ENCODE peak calls at places on chromosomes 6 and 20, in seven cellular contexts. A, B, W, Y, U, T and D are unnamed samples.
A peak's percentile ranks its signal among the peaks of the same experiment; 100 is the strongest.

GRCh38 chr6:128508588-128509296 is 11.7 kb downstream of the PTPRK start:
- DNase-seq in B (no peak), T (no peak), Y (no peak), W (peak; percentile 63), A (peak; percentile 93), U (peak; percentile 93), D (no peak)

GRCh38 chr6:36351152-36351571 is 14.5 kb upstream of the BNIP5 start:
- DNase-seq in T (no peak), U (no peak), B (no peak), Y (no peak), W (peak; percentile 48), A (peak; percentile 46), D (no peak)

GRCh38 chr6:42021847-42022754 is 28.2 kb upstream of the TAF8 start:
- DNase-seq in W (no peak), T (no peak), B (no peak), A (no peak), Y (no peak), U (no peak), D (no peak)

GRCh38 chr6:6746334-6746969 is 157.9 kb downstream of the LY86 start:
- DNase-seq in U (peak; percentile 68), B (no peak), T (no peak), A (peak; percentile 67), W (no peak), Y (no peak), D (no peak)

GRCh38 chr6:83536034-83536646 is 23.8 kb downstream of the PRSS35 start:
- DNase-seq in B (no peak), U (peak; percentile 40), A (peak; percentile 53), W (peak; percentile 59), Y (peak; percentile 46), T (peak; percentile 60), D (peak; percentile 73)

GRCh38 chr6:99588618-99589289 is 17.9 kb upstream of the PRDM13 start:
- DNase-seq in Y (peak; percentile 65), T (peak; percentile 92), B (peak; percentile 81), A (peak; percentile 59), W (peak; percentile 62), U (peak; percentile 58), D (peak; percentile 91)

GRCh38 chr6:18990313-18990978 is 603.3 kb downstream of the RNF144B start:
- DNase-seq in B (peak; percentile 69), A (peak; percentile 20), T (peak; percentile 91), W (peak; percentile 38), Y (peak; percentile 74), U (peak; percentile 16), D (peak; percentile 91)

GRCh38 chr6:140043357-140043756 is 668.9 kb upstream of the CITED2 start:
- DNase-seq in Y (no peak), B (no peak), W (no peak), U (peak; percentile 85), T (no peak), A (peak; percentile 96), D (no peak)

GRCh38 chr6:40725390-40725789 is 138.2 kb upstream of the LRFN2 start:
- DNase-seq in A (no peak), B (no peak), U (no peak), T (no peak), Y (no peak), W (no peak), D (no peak)

GRCh38 chr6:81214414-81215091 is 537.9 kb downstream of the TENT5A start:
- DNase-seq in U (no peak), W (no peak), Y (no peak), T (peak; percentile 26), A (no peak), B (no peak), D (no peak)

GRCh38 chr6:168099201-168100010 is 20.4 kb upstream of the FRMD1 start:
- DNase-seq in A (no peak), Y (no peak), T (peak; percentile 65), W (no peak), B (no peak), U (peak; percentile 25), D (peak; percentile 69)

GRCh38 chr6:168347053-168347452 is 27.5 kb upstream of the DACT2 start:
- DNase-seq in A (no peak), B (no peak), T (no peak), W (no peak), Y (no peak), U (no peak), D (no peak)

GRCh38 chr6:141677598-141678211 is 455.0 kb upstream of the GJE1 start:
- DNase-seq in B (no peak), A (peak; percentile 47), U (peak; percentile 51), Y (peak; percentile 9), T (no peak), W (no peak), D (peak; percentile 62)

GRCh38 chr6:139881728-139882211 is 507.3 kb upstream of the CITED2 start:
- DNase-seq in Y (no peak), B (no peak), W (no peak), U (peak; percentile 50), T (peak; percentile 53), A (peak; percentile 53), D (peak; percentile 83)

GRCh38 chr20:47406849-47407682 is 50.6 kb upstream of the ZMYND8 start:
- DNase-seq in W (no peak), A (peak; percentile 45), Y (no peak), T (no peak), U (no peak), B (no peak), D (no peak)

GRCh38 chr20:54048489-54048888 is 21.9 kb downstream of the BCAS1 start:
- DNase-seq in Y (no peak), U (no peak), A (no peak), B (no peak), T (no peak), W (no peak), D (no peak)

GRCh38 chr6:3324262-3324942 is 65.7 kb downstream of the PSMG4 start:
- DNase-seq in Y (no peak), W (peak; percentile 14), B (no peak), U (peak; percentile 75), T (no peak), A (peak; percentile 97), D (no peak)

GRCh38 chr20:48285656-48286055 is 500.4 kb upstream of the SULF2 start:
- DNase-seq in U (no peak), A (no peak), B (no peak), W (no peak), T (no peak), Y (no peak), D (no peak)

DNA sequence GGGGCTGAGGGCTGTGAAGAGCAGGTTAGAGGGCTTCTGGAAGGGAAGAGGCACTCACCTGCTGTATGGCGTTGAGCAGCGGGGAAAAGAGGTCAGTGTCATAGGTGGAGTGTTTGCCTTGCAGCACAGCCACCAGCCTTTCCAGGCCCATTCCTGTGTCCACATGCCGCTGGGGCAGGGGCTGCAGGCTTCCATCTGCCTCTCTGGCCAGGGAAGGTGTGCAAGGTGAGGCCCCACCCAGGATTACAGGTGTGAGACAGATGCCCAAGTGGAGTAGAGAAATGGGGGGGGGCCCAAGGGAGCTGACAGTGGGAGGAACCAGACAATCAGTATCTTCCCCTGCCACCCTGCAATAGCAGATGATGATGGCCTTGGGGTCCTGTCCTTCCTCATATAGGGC is 2.9 kb downstream of the AARS2 start:
- DNase-seq in B (no peak), Y (no peak), T (no peak), W (no peak), U (no peak), A (no peak), D (no peak)
- H3K4ac ChIP-seq in B (no peak overlapping the region), Y (no peak overlapping the region), T (no peak overlapping the region), W (no peak overlapping the region), U (no peak overlapping the region), A (no peak overlapping the region), D (no peak overlapping the region)

GRCh38 chr20:63819224-63819917 is 11.7 kb downstream of the ZBTB46 start:
- DNase-seq in B (no peak), A (peak; percentile 45), T (no peak), U (no peak), Y (no peak), W (no peak), D (peak; percentile 28)
- H2AK5ac ChIP-seq in B (no peak overlapping the region), A (peak overlapping the region; percentile 43), T (no peak overlapping the region), U (no peak overlapping the region), Y (no peak overlapping the region), W (no peak overlapping the region), D (no peak overlapping the region)

GRCh38 chr20:35305682-35306556 is 13.7 kb upstream of the FAM83C start:
- DNase-seq in A (peak; percentile 100), W (peak; percentile 98), B (no peak), Y (no peak), U (peak; percentile 100), T (no peak), D (peak; percentile 75)
- H2BK5ac ChIP-seq in A (peak overlapping the region; percentile 94), W (peak overlapping the region; percentile 28), B (no peak overlapping the region), Y (no peak overlapping the region), U (peak overlapping the region; percentile 99), T (no peak overlapping the region), D (no peak overlapping the region)

DNA sequence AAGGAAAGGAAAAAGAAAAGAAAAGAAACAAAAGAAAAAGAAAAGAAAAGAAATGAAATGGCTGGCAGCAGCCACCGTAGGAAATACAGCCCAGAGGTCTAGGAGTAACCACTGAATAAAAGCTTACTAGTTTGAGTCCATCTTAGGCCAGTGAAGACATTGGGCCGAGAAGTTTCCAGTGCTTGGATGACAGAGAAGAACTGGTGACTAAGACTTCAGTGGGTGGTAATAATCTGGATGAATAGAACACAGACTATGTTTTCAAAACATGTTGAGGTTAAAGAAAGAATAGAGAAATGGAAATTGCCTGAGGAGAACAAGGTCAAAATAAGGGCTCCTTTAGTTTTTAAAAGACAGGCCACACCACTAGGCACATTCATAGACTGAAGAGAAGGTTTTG is 198.8 kb downstream of the ATXN1 start:
- DNase-seq in A (peak; percentile 52), U (peak; percentile 10), T (no peak), B (no peak), Y (no peak), W (no peak), D (no peak)
- H3K4ac ChIP-seq in A (no peak overlapping the region), U (no peak overlapping the region), T (no peak overlapping the region), B (no peak overlapping the region), Y (no peak overlapping the region), W (no peak overlapping the region), D (no peak overlapping the region)

GRCh38 chr20:24461848-24462247 is 7.6 kb upstream of the SYNDIG1 start:
- DNase-seq in A (no peak), T (no peak), B (no peak), W (no peak), Y (no peak), U (no peak), D (no peak)
- H2AK5ac ChIP-seq in A (no peak overlapping the region), T (no peak overlapping the region), B (peak overlapping the region; percentile 1), W (no peak overlapping the region), Y (peak overlapping the region; percentile 72), U (no peak overlapping the region), D (no peak overlapping the region)

GRCh38 chr20:33028875-33029274 is 2.6 kb upstream of the BPIFB6 start:
- DNase-seq in U (no peak), W (no peak), B (no peak), A (no peak), T (no peak), Y (no peak), D (no peak)
- H2BK5ac ChIP-seq in U (no peak overlapping the region), W (no peak overlapping the region), B (no peak overlapping the region), A (no peak overlapping the region), T (no peak overlapping the region), Y (peak overlapping the region; percentile 11), D (no peak overlapping the region)

GRCh38 chr20:60361761-60362410 is 403.7 kb downstream of the CDH26 start:
- DNase-seq in A (no peak), Y (no peak), W (no peak), T (no peak), U (no peak), B (no peak), D (peak; percentile 62)
- H3K4ac ChIP-seq in A (no peak overlapping the region), Y (no peak overlapping the region), W (no peak overlapping the region), T (no peak overlapping the region), U (no peak overlapping the region), B (no peak overlapping the region), D (no peak overlapping the region)